ENCODE peak calls at places on chromosomes 3 and 15, in five cellular contexts. One of them, this sample, is unnamed.

GRCh38 chr3:178060406-178060805 is 475.8 kb upstream of the KCNMB2 start:
- DNase-seq in AG04450: peak; percentile 48
- DNase-seq in uterus: peak; percentile 27
- DNase-seq in glutamatergic neuron: no peak
- DNase-seq in omental fat pad: no peak
- DNase-seq in this sample: no peak

GRCh38 chr3:164984947-164985346 is 93.3 kb downstream of the SI start:
- DNase-seq in omental fat pad: no peak
- DNase-seq in AG04450: no peak
- DNase-seq in glutamatergic neuron: no peak
- DNase-seq in uterus: no peak
- DNase-seq in this sample: no peak

GRCh38 chr3:113441051-113441770 is at the start of gene CFAP44:
- DNase-seq in glutamatergic neuron: peak; percentile 85
- DNase-seq in AG04450: peak; percentile 7
- DNase-seq in omental fat pad: peak; percentile 33
- DNase-seq in uterus: peak; percentile 86
- DNase-seq in this sample: peak; percentile 93

GRCh38 chr3:147361671-147362420 is 44.5 kb downstream of the ZIC4 start:
- DNase-seq in AG04450: no peak
- DNase-seq in glutamatergic neuron: peak; percentile 86
- DNase-seq in uterus: no peak
- DNase-seq in omental fat pad: no peak
- DNase-seq in this sample: no peak

GRCh38 chr15:76161153-76162049 is 101.6 kb downstream of the TMEM266 start:
- DNase-seq in uterus: no peak
- DNase-seq in omental fat pad: no peak
- DNase-seq in glutamatergic neuron: no peak
- DNase-seq in AG04450: no peak
- DNase-seq in this sample: no peak

GRCh38 chr3:43073116-43073835 is 32.6 kb downstream of the POMGNT2 start:
- DNase-seq in glutamatergic neuron: no peak
- DNase-seq in AG04450: no peak
- DNase-seq in uterus: no peak
- DNase-seq in omental fat pad: no peak
- DNase-seq in this sample: no peak

GRCh38 chr3:82308755-82309154 is 547.3 kb upstream of the GBE1 start:
- DNase-seq in omental fat pad: no peak
- DNase-seq in glutamatergic neuron: no peak
- DNase-seq in uterus: no peak
- DNase-seq in AG04450: no peak
- DNase-seq in this sample: no peak

GRCh38 chr15:80854104-80854503 is 74.9 kb downstream of the CEMIP start:
- DNase-seq in uterus: peak; percentile 72
- DNase-seq in AG04450: no peak
- DNase-seq in omental fat pad: no peak
- DNase-seq in glutamatergic neuron: no peak
- DNase-seq in this sample: no peak

GRCh38 chr15:87207945-87208580 is 1048.5 kb downstream of the NTRK3 start:
- DNase-seq in glutamatergic neuron: no peak
- DNase-seq in omental fat pad: no peak
- DNase-seq in uterus: no peak
- DNase-seq in AG04450: peak; percentile 16
- DNase-seq in this sample: no peak

GRCh38 chr3:184813357-184813756 is 1.4 kb downstream of the VPS8 start:
- DNase-seq in omental fat pad: no peak
- DNase-seq in AG04450: no peak
- DNase-seq in glutamatergic neuron: no peak
- DNase-seq in uterus: no peak
- DNase-seq in this sample: no peak

GRCh38 chr3:46990573-46991374 is 11.3 kb downstream of the NBEAL2 start:
- DNase-seq in uterus: no peak
- DNase-seq in AG04450: no peak
- DNase-seq in omental fat pad: peak; percentile 53
- DNase-seq in glutamatergic neuron: no peak
- DNase-seq in this sample: no peak

GRCh38 chr3:65342084-65342683 is 654.4 kb upstream of the ADAMTS9 start:
- DNase-seq in uterus: no peak
- DNase-seq in glutamatergic neuron: peak; percentile 77
- DNase-seq in AG04450: no peak
- DNase-seq in omental fat pad: no peak
- DNase-seq in this sample: no peak

GRCh38 chr15:101625980-101626379 is 26.2 kb downstream of the TM2D3 start:
- DNase-seq in AG04450: no peak
- DNase-seq in omental fat pad: no peak
- DNase-seq in glutamatergic neuron: no peak
- DNase-seq in uterus: no peak
- DNase-seq in this sample: no peak

DNA sequence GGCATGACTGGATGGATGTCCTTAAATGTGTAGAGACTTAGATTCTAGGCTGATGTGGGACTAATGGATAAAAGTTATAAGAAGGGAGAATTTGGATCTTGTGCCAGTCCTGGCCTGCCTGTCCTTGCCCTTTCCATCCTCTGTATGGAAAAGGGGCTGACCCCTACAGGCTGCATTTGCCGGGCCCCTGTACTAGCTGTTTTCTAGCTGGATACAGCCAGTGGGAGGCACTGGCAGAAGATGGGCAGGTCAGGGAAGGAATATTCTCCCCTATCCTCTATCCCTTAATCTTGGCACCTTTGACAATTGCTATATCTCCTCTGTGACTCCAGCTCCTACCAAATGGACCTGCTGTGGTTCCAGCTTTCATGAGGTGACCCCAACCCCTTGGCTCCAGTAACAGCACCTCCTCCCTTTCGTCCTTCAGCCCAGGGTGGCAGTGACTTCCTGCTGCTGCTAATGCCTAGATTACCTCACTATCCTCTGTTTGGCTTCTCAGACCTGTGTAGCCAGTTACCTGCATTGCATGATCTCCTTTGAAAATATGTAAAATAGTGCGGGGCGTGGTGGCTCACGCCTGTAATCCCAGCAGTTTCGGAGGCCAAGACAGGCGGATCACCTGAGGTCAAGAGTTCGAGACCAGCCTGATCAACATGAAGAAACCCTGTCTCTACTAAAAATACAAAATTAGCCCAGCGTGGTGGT is 6.2 kb upstream of the TNFAIP8L3 start:
- DNase-seq in AG04450: no peak
- DNase-seq in uterus: no peak
- DNase-seq in glutamatergic neuron: no peak
- DNase-seq in omental fat pad: no peak
- DNase-seq in this sample: no peak
- TF ChIP-seq CTCF in AG04450: no peak
- TF ChIP-seq CTCF in uterus: no peak
- TF ChIP-seq CTCF in glutamatergic neuron: no peak
- TF ChIP-seq CTCF in omental fat pad: no peak
- TF ChIP-seq CTCF in this sample: no peak

DNA sequence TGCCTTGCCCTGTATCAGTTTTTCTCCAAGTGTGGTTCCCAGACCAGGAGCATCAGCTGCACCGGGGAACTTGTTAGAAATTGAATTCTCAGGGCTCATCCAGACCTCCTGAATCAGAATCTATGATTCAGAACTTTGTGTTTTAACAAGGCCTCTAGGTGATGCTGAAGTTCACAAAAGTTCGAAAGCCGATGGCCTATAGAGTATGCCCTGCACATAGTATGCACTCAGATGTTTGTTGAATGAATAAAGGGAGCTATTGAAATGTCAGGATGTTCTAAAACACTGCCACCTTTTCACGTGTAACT is 666 bp upstream of the LARP6 start:
- DNase-seq in glutamatergic neuron: no peak
- DNase-seq in uterus: no peak
- DNase-seq in omental fat pad: no peak
- DNase-seq in AG04450: no peak
- DNase-seq in this sample: no peak
- TF ChIP-seq CTCF in glutamatergic neuron: no peak
- TF ChIP-seq CTCF in uterus: peak; percentile 27
- TF ChIP-seq CTCF in omental fat pad: no peak
- TF ChIP-seq CTCF in AG04450: peak; percentile 27
- TF ChIP-seq CTCF in this sample: peak; percentile 15

GRCh38 chr15:98169551-98169950 is 209.0 kb downstream of the ARRDC4 start:
- DNase-seq in omental fat pad: no peak
- DNase-seq in glutamatergic neuron: no peak
- DNase-seq in uterus: no peak
- DNase-seq in AG04450: no peak
- DNase-seq in this sample: no peak

GRCh38 chr15:98177950-98178848 is 217.7 kb downstream of the ARRDC4 start:
- DNase-seq in uterus: peak; percentile 26
- DNase-seq in glutamatergic neuron: peak; percentile 32
- DNase-seq in omental fat pad: no peak
- DNase-seq in AG04450: peak; percentile 6
- DNase-seq in this sample: no peak

GRCh38 chr15:98174286-98174685 is 213.8 kb downstream of the ARRDC4 start:
- DNase-seq in glutamatergic neuron: no peak
- DNase-seq in AG04450: no peak
- DNase-seq in omental fat pad: no peak
- DNase-seq in uterus: no peak
- DNase-seq in this sample: no peak
- TF ChIP-seq CTCF in glutamatergic neuron: no peak
- TF ChIP-seq CTCF in AG04450: no peak
- TF ChIP-seq CTCF in omental fat pad: no peak
- TF ChIP-seq CTCF in uterus: no peak
- TF ChIP-seq CTCF in this sample: no peak

GRCh38 chr15:29018406-29018805 is 132.6 kb downstream of the APBA2 start:
- DNase-seq in glutamatergic neuron: no peak
- DNase-seq in uterus: no peak
- DNase-seq in AG04450: no peak
- DNase-seq in omental fat pad: no peak
- DNase-seq in this sample: peak; percentile 66
- TF ChIP-seq CTCF in glutamatergic neuron: no peak
- TF ChIP-seq CTCF in uterus: no peak
- TF ChIP-seq CTCF in AG04450: peak; percentile 1
- TF ChIP-seq CTCF in omental fat pad: no peak
- TF ChIP-seq CTCF in this sample: no peak

DNA sequence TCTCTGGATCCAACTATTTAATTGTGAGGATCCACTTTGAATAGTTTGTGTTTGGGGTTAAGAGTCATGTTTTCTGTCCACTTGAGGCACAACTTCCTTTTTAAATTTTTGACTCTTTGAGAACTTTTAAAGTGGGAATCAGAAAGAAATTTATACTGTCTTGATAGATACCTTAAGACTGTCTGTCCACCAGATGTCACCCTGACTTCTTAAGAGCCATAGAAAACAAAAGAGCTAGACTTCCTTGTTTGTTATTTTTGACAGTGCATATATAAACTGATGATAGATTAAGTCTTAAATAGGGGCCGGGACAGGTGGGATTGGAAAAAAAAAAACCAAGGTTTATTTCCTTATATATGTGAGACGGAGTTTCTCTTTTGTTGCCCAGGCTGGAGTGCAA is 52.1 kb upstream of the WDR72 start:
- DNase-seq in AG04450: no peak
- DNase-seq in omental fat pad: no peak
- DNase-seq in uterus: no peak
- DNase-seq in glutamatergic neuron: no peak
- DNase-seq in this sample: no peak
- TF ChIP-seq CTCF in AG04450: no peak
- TF ChIP-seq CTCF in omental fat pad: no peak
- TF ChIP-seq CTCF in uterus: no peak
- TF ChIP-seq CTCF in glutamatergic neuron: no peak
- TF ChIP-seq CTCF in this sample: peak; percentile 54

DNA sequence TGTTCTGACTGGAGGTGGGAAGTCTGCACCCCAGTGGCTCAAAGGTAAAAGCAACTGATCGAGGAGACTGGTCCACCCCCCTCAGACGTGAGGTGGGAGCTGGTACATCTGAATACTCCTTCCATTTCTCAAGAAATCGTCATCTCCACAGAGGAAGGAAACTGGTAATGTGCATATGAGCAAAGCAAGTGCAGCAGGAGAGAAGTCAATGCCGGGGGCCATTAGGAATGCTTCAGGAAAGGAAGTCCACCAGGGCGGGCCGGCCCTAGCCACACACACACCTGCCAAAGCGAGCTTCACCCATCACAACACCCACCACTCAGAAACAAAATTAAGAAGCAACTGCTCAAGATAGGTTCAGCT is 8.5 kb downstream of the TBC1D2B start:
- DNase-seq in glutamatergic neuron: no peak
- DNase-seq in omental fat pad: no peak
- DNase-seq in uterus: no peak
- DNase-seq in AG04450: no peak
- DNase-seq in this sample: no peak
- TF ChIP-seq CTCF in glutamatergic neuron: no peak
- TF ChIP-seq CTCF in omental fat pad: no peak
- TF ChIP-seq CTCF in uterus: no peak
- TF ChIP-seq CTCF in AG04450: no peak
- TF ChIP-seq CTCF in this sample: no peak

GRCh38 chr3:194573680-194574437 is 59.4 kb downstream of the TMEM44 start:
- DNase-seq in AG04450: no peak
- DNase-seq in glutamatergic neuron: peak; percentile 53
- DNase-seq in uterus: no peak
- DNase-seq in omental fat pad: no peak
- DNase-seq in this sample: no peak

GRCh38 chr3:194572131-194572789 is 61.0 kb downstream of the TMEM44 start:
- DNase-seq in glutamatergic neuron: no peak
- DNase-seq in omental fat pad: peak; percentile 67
- DNase-seq in AG04450: no peak
- DNase-seq in uterus: peak; percentile 31
- DNase-seq in this sample: no peak

GRCh38 chr3:194572944-194573491 is 60.2 kb downstream of the TMEM44 start:
- DNase-seq in AG04450: no peak
- DNase-seq in uterus: no peak
- DNase-seq in omental fat pad: no peak
- DNase-seq in glutamatergic neuron: no peak
- DNase-seq in this sample: no peak

GRCh38 chr3:194575484-194576210 is 57.6 kb downstream of the TMEM44 start:
- DNase-seq in AG04450: no peak
- DNase-seq in omental fat pad: no peak
- DNase-seq in glutamatergic neuron: no peak
- DNase-seq in uterus: peak; percentile 35
- DNase-seq in this sample: no peak

DNA sequence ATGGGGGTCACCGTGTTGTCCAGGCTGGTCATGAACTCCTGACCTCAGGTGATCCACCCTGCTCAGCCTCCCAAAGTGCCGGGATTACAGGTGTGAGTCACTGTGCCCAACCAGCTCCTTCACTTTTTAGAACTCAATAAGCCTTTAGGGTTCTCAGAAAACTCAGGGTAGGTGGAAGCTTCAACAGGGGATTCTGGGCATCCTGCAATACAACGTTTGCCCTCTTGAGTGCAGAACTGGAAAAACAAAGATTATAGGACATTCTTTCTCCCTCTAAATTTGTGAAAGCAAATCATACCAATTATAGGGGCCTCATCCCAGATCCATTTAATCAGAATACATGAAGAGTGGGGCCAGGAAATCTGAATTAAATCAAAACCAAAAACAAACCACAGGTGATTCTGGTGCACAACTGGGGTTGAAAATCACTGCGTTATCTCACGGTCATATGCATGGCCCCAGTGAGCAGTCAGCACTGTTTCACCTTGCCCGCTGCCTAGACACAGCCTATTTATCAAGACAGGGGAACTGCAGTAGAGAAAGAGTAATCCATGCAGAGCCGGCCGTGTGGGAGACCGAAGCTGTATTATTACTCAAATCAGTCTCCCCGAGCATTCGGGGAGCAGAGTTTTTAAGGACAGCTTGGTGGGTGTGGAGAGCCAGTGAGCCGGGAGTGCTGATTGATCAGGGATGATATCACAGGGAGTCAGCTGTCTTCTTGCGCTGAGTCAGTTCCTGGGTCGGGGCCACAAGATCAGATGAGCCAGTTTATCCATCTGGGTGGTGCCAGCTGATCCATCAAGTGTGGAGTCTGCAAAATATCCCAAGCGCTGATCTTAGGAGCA is 58.4 kb downstream of the TMEM44 start:
- DNase-seq in uterus: no peak
- DNase-seq in AG04450: no peak
- DNase-seq in glutamatergic neuron: no peak
- DNase-seq in omental fat pad: no peak
- DNase-seq in this sample: no peak
- TF ChIP-seq CTCF in uterus: no peak
- TF ChIP-seq CTCF in AG04450: peak; percentile 46
- TF ChIP-seq CTCF in glutamatergic neuron: peak; percentile 14
- TF ChIP-seq CTCF in omental fat pad: no peak
- TF ChIP-seq CTCF in this sample: no peak